ENCODE peak calls at places on chromosomes 16 and 17, in five cellular contexts. One of them, this sample, is unnamed.

GRCh38 chr17:8807070-8807550 is 7.9 kb upstream of the MFSD6L start:
- DNase-seq in A549: no peak
- DNase-seq in GM12878: peak; percentile 98
- DNase-seq in K562: no peak
- DNase-seq in HepG2: no peak
- DNase-seq in this sample: no peak

GRCh38 chr16:19935696-19936095 is 51.0 kb upstream of the GPRC5B start:
- DNase-seq in A549: no peak
- DNase-seq in GM12878: no peak
- DNase-seq in K562: no peak
- DNase-seq in HepG2: no peak
- DNase-seq in this sample: no peak

GRCh38 chr17:2853722-2854580 is 57.7 kb downstream of the RAP1GAP2 start:
- DNase-seq in A549: peak; percentile 64
- DNase-seq in GM12878: no peak
- DNase-seq in K562: peak; percentile 58
- DNase-seq in HepG2: no peak
- DNase-seq in this sample: no peak

GRCh38 chr17:82281502-82282238 is 8.2 kb upstream of the CSNK1D start:
- DNase-seq in A549: no peak
- DNase-seq in GM12878: peak; percentile 30
- DNase-seq in K562: no peak
- DNase-seq in HepG2: no peak
- DNase-seq in this sample: peak; percentile 33

GRCh38 chr17:30323895-30324319 is 9.9 kb downstream of the TMIGD1 start:
- DNase-seq in A549: no peak
- DNase-seq in GM12878: no peak
- DNase-seq in K562: no peak
- DNase-seq in HepG2: no peak
- DNase-seq in this sample: no peak

GRCh38 chr16:56603589-56603988 is 4.8 kb upstream of the MT2A start:
- DNase-seq in A549: peak; percentile 67
- DNase-seq in GM12878: no peak
- DNase-seq in K562: no peak
- DNase-seq in HepG2: peak; percentile 86
- DNase-seq in this sample: peak; percentile 53

GRCh38 chr17:69733171-69734014 is 318.9 kb downstream of the MAP2K6 start:
- DNase-seq in A549: peak; percentile 8
- DNase-seq in GM12878: no peak
- DNase-seq in K562: no peak
- DNase-seq in HepG2: no peak
- DNase-seq in this sample: peak; percentile 88

GRCh38 chr16:24609740-24610420 is 70.5 kb downstream of the RBBP6 start:
- DNase-seq in A549: no peak
- DNase-seq in GM12878: no peak
- DNase-seq in K562: no peak
- DNase-seq in HepG2: peak; percentile 24
- DNase-seq in this sample: peak; percentile 31

GRCh38 chr16:19166500-19166899 is 1.5 kb upstream of the SYT17 start:
- DNase-seq in A549: no peak
- DNase-seq in GM12878: no peak
- DNase-seq in K562: no peak
- DNase-seq in HepG2: no peak
- DNase-seq in this sample: no peak

GRCh38 chr16:84911490-84912216 is 91.9 kb downstream of the CRISPLD2 start:
- DNase-seq in A549: no peak
- DNase-seq in GM12878: no peak
- DNase-seq in K562: no peak
- DNase-seq in HepG2: no peak
- DNase-seq in this sample: no peak

GRCh38 chr16:87201052-87201451 is 116.1 kb downstream of the C16orf95 start:
- DNase-seq in A549: no peak
- DNase-seq in GM12878: no peak
- DNase-seq in K562: no peak
- DNase-seq in HepG2: no peak
- DNase-seq in this sample: peak; percentile 99

GRCh38 chr17:81033535-81034167 is 1.3 kb upstream of the BAIAP2 start:
- DNase-seq in A549: no peak
- DNase-seq in GM12878: no peak
- DNase-seq in K562: no peak
- DNase-seq in HepG2: peak; percentile 44
- DNase-seq in this sample: no peak

GRCh38 chr17:64626827-64627226 is 35.3 kb downstream of the SMURF2 start:
- DNase-seq in A549: no peak
- DNase-seq in GM12878: no peak
- DNase-seq in K562: no peak
- DNase-seq in HepG2: no peak
- DNase-seq in this sample: no peak

GRCh38 chr16:85878407-85878806 is 20.6 kb upstream of the IRF8 start:
- DNase-seq in A549: no peak
- DNase-seq in GM12878: no peak
- DNase-seq in K562: no peak
- DNase-seq in HepG2: no peak
- DNase-seq in this sample: no peak

GRCh38 chr17:60743812-60744211 is 66.2 kb downstream of the BCAS3 start:
- DNase-seq in A549: no peak
- DNase-seq in GM12878: no peak
- DNase-seq in K562: no peak
- DNase-seq in HepG2: no peak
- DNase-seq in this sample: peak; percentile 43

GRCh38 chr16:53911506-53911905 is 207.6 kb downstream of the FTO start:
- DNase-seq in A549: no peak
- DNase-seq in GM12878: no peak
- DNase-seq in K562: no peak
- DNase-seq in HepG2: no peak
- DNase-seq in this sample: no peak

GRCh38 chr17:15038656-15039055 is 226.5 kb downstream of the PMP22 start:
- DNase-seq in A549: no peak
- DNase-seq in GM12878: no peak
- DNase-seq in K562: no peak
- DNase-seq in HepG2: no peak
- DNase-seq in this sample: peak; percentile 5

GRCh38 chr17:35890774-35891155 is 10.6 kb upstream of the CCL5 start:
- DNase-seq in A549: no peak
- DNase-seq in GM12878: no peak
- DNase-seq in K562: no peak
- DNase-seq in HepG2: no peak
- DNase-seq in this sample: no peak

DNA sequence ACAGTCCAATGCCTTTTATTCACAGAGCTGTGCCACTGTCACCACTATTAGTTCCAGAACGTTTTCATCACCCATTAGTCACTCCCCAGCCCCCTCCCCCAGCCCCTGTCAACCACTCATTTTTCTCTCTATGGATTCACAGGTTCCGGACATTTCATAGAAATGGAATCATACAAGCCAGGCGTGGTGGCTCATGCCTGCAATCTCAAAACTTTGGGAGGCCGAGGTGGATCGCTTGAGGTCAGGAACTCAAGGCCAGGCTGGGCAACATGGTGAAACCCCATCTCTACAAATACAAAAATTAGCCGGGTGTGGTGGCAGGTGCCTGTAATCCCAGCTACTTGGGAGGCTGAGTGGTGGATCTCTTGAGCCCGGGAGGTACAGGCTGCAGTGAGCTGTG is 759 bp upstream of the PAM16 start:
- DNase-seq in A549: no peak
- DNase-seq in GM12878: no peak
- DNase-seq in K562: no peak
- DNase-seq in HepG2: peak; percentile 46
- DNase-seq in this sample: peak; percentile 57
- TF ChIP-seq USF2 in A549: no peak
- TF ChIP-seq USF2 in GM12878: no peak
- TF ChIP-seq USF2 in K562: no peak
- TF ChIP-seq USF2 in HepG2: no peak
- TF ChIP-seq USF2 in this sample: no peak

DNA sequence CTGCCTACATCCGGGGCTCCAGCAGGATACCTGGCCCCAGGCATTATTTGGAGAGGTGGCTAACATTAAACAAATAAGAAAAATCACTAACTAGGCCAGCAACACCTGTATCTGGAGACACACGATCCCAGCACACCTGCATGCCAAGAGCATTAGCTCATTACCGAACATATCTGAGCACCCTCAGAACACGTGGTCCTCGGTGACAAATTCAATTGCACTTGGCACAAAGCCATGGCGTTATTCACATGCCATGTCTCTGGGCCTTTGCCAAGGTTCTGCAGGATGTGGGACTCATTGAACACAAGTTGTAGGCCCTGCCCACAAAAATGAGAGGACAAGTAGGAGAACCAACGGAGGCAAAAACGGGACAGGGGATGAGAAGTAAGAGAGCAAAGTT is 552.3 kb downstream of the TOX3 start:
- DNase-seq in A549: no peak
- DNase-seq in GM12878: no peak
- DNase-seq in K562: no peak
- DNase-seq in HepG2: peak; percentile 37
- DNase-seq in this sample: no peak
- TF ChIP-seq BHLHE40 in A549: no peak
- TF ChIP-seq BHLHE40 in GM12878: no peak
- TF ChIP-seq BHLHE40 in K562: no peak
- TF ChIP-seq BHLHE40 in HepG2: no peak
- TF ChIP-seq BHLHE40 in this sample: no peak

DNA sequence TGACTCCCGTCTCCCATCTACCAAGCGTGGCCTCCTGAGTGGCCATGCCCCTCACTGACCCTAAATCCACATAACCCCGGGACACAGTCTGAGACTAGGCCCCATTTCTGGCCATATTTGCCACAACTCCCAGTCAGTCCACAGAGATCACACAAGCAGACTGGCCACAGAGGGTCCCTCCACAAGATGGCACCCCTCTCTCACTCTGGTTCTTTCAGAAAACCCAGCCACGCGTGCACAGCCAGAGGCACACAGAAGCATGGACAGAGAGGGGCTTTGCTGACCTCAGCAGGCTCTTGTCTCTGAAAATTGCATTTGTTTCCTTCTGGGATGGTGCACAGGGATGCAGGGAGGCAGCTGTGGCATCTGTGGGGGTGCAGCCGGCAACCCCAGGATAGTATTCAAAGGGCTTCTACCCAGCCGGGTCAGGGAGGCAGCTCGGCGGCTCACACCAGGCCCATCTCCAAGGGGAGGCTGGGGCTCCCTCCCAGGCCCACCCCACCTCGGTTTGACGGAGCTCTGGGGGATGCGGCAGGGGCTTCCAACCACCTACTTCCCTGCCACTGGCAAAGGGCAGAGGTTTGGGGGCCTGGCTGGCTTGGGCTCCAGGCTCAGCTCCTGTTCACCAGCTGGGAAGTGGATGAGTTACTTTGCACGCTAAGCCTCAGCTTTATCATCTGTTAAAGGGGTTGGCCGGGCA is 16.8 kb downstream of the DOC2B start:
- DNase-seq in A549: peak; percentile 61
- DNase-seq in GM12878: no peak
- DNase-seq in K562: peak; percentile 13
- DNase-seq in HepG2: peak; percentile 40
- DNase-seq in this sample: peak; percentile 43
- TF ChIP-seq RFX5 in A549: no peak
- TF ChIP-seq RFX5 in GM12878: no peak
- TF ChIP-seq RFX5 in K562: no peak
- TF ChIP-seq RFX5 in HepG2: no peak
- TF ChIP-seq RFX5 in this sample: no peak

DNA sequence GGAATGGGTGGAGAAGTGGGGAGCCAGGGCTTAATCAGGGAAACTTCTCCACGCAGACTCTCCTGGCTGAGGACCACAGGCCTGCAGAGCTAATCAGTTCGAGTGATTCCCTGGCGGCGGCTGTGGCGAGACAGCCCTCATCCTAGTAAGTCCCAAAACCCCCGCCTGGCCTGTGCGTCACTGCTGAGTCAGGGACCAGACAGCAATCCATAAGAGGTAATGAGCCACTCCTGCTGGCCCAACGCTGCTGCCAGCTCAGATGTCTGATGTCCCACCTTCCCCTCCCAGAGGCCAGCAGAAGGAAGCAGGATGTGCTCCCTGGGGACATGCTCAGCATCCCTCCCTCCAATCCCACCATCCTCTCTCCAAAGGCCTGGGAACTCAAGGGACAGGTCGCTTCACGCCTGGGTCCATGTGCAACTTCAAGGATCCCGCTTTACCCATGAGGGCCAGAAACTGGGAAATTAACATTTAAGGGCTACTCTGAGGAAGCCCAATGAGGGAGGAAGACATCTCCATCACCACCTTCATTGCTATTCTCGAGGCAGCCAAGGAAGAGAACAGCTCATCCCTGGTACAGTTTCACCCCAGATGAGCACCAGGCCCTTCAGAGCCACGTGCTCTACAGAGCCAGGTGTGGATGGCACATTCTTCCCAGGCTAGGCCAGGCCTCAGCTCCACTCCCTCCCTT is 7.9 kb downstream of the ACLY start:
- DNase-seq in A549: peak; percentile 97
- DNase-seq in GM12878: no peak
- DNase-seq in K562: no peak
- DNase-seq in HepG2: no peak
- DNase-seq in this sample: peak; percentile 99
- TF ChIP-seq USF2 in A549: no peak
- TF ChIP-seq USF2 in GM12878: no peak
- TF ChIP-seq USF2 in K562: no peak
- TF ChIP-seq USF2 in HepG2: no peak
- TF ChIP-seq USF2 in this sample: no peak

DNA sequence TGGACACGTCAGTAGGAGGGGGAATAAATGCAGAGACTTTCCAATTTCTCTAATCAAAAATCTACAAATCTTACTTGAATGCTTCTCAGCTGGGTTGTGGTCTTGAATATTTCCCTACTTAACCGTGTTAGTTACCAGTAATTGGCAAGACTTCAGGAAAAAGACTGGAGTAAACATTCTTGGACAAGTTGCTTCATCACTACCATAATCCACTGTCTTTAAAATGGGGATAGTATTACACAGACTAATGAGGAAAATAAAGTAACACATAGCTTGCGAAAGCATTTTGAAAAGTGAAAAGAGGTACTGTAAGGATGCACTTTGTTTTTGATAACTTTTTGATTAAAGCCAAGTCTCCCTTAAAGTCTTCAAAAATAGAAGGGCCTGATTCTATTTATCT is 18.4 kb downstream of the MYH1 start:
- DNase-seq in A549: no peak
- DNase-seq in GM12878: no peak
- DNase-seq in K562: no peak
- DNase-seq in HepG2: no peak
- DNase-seq in this sample: no peak
- TF ChIP-seq BHLHE40 in A549: no peak
- TF ChIP-seq BHLHE40 in GM12878: no peak
- TF ChIP-seq BHLHE40 in K562: no peak
- TF ChIP-seq BHLHE40 in HepG2: no peak
- TF ChIP-seq BHLHE40 in this sample: no peak

This sample was measured in IMR-90.